ENCODE peak calls at places on chromosomes 1 and 21, in eight cellular contexts. K is C1 segment of cervical spinal cord, O is NCI-H1105 treated with DMSO at 0.1 percent for 48 hours, H is mucosa of descending colon, D is SJSA1, E is KBM-7, Y is kidney glomerular epithelial cell, R is GM19239. G is an unnamed sample.

GRCh38 chr1:113219377-113219776 is 146.4 kb downstream of the LRIG2 start:
- DNase-seq in Y (no peak), R (no peak), E (no peak), H (peak), K (no peak), D (no peak), O (no peak), G (no peak)

GRCh38 chr1:237012789-237013383 is 8.6 kb upstream of the MT1HL1 start:
- DNase-seq in Y (peak), O (peak), E (no peak), H (peak), K (no peak), D (no peak), R (no peak), G (no peak)

GRCh38 chr1:231550448-231550781 is 21.9 kb downstream of the TSNAX start:
- DNase-seq in H (no peak), R (no peak), Y (no peak), K (no peak), D (no peak), E (peak), O (no peak), G (no peak)

GRCh38 chr1:13583592-13583963 is at the start of gene PDPN:
- DNase-seq in D (peak), H (peak), R (no peak), O (peak), K (peak), E (no peak), Y (peak), G (no peak)

GRCh38 chr1:9732123-9732971 is 80.8 kb downstream of the PIK3CD start:
- DNase-seq in R (no peak), K (no peak), D (no peak), E (no peak), H (no peak), O (no peak), Y (no peak), G (no peak)

GRCh38 chr1:166351676-166352075 is 184.9 kb upstream of the FAM78B start:
- DNase-seq in O (no peak), R (no peak), E (no peak), K (no peak), D (no peak), H (no peak), Y (no peak), G (no peak)

GRCh38 chr21:28454978-28455600 is 537.6 kb downstream of the LTN1 start:
- DNase-seq in K (no peak), E (no peak), H (no peak), D (no peak), R (no peak), O (no peak), Y (no peak), G (no peak)

GRCh38 chr21:44737706-44738354 is 26.5 kb upstream of the TSPEAR start:
- DNase-seq in Y (no peak), E (no peak), O (no peak), K (no peak), R (no peak), D (no peak), H (no peak), G (peak)

GRCh38 chr1:224884428-224884827 is 45.0 kb upstream of the DNAH14 start:
- DNase-seq in D (no peak), Y (peak), H (no peak), R (no peak), O (no peak), K (no peak), E (no peak), G (no peak)

GRCh38 chr1:43858324-43858723 is 75.3 kb upstream of the ARTN start:
- DNase-seq in H (no peak), R (no peak), D (peak), O (no peak), K (no peak), E (peak), Y (peak), G (peak)

GRCh38 chr21:15005391-15005790 is 59.4 kb downstream of the NRIP1 start:
- DNase-seq in K (peak), H (no peak), O (no peak), E (no peak), D (no peak), R (no peak), Y (no peak), G (no peak)

GRCh38 chr1:62076286-62076685 is 118.4 kb upstream of the L1TD1 start:
- DNase-seq in K (no peak), Y (peak), H (no peak), R (no peak), E (no peak), D (no peak), O (no peak), G (peak)

GRCh38 chr1:99886841-99887240 is 36.7 kb downstream of the AGL start:
- DNase-seq in O (no peak), K (no peak), R (no peak), H (no peak), D (no peak), E (no peak), Y (no peak), G (no peak)

GRCh38 chr1:209728466-209728865 is 23.8 kb downstream of the HSD11B1 start:
- DNase-seq in R (no peak), D (no peak), E (no peak), Y (no peak), H (no peak), O (no peak), K (peak), G (no peak)

GRCh38 chr1:150893336-150893913 is 6.5 kb downstream of the CTXND2 start:
- DNase-seq in E (no peak), Y (no peak), R (no peak), O (no peak), K (no peak), H (no peak), D (no peak), G (no peak)

GRCh38 chr1:153774780-153775431 is at the start of gene SLC27A3:
- DNase-seq in Y (peak), K (no peak), E (no peak), H (peak), O (peak), D (peak), R (no peak), G (no peak)

GRCh38 chr1:84117868-84118267 is 26.2 kb upstream of the PRKACB start:
- DNase-seq in K (no peak), R (no peak), D (no peak), O (no peak), E (no peak), Y (no peak), H (no peak), G (no peak)

GRCh38 chr21:41653243-41653943 is 113.5 kb downstream of the RIPK4 start:
- DNase-seq in E (no peak), R (no peak), O (no peak), D (no peak), Y (no peak), H (no peak), K (no peak), G (no peak)

GRCh38 chr1:84525738-84526137 is 19.4 kb upstream of the GNG5 start:
- DNase-seq in O (peak), D (no peak), K (no peak), H (no peak), R (no peak), E (no peak), Y (no peak), G (no peak)

GRCh38 chr1:169368406-169368769 is 393 bp downstream of the BLZF1 start:
- DNase-seq in E (no peak), K (no peak), D (no peak), R (no peak), Y (no peak), H (peak), O (no peak), G (no peak)

GRCh38 chr21:34571994-34572393 is 42.9 kb downstream of the RCAN1 start:
- DNase-seq in Y (no peak), H (no peak), R (no peak), O (no peak), D (no peak), E (no peak), K (no peak), G (no peak)

GRCh38 chr1:108644984-108645383 is 15.9 kb downstream of the HENMT1 start:
- DNase-seq in R (no peak), E (peak), Y (no peak), H (peak), D (no peak), O (no peak), K (no peak), G (no peak)

GRCh38 chr21:32742470-32742869 is 14.7 kb upstream of the SYNJ1 start:
- DNase-seq in D (no peak), Y (no peak), E (no peak), H (no peak), R (no peak), O (no peak), K (no peak), G (no peak)